ENCODE peak calls at places on chromosomes 3 and 15, in ten cellular contexts. O is effector CD4-positive, alpha-beta T cell; H is naive thymus-derived CD4-positive, alpha-beta T cell; F is NAMALWA; Y is pancreas; S is iPS DF 19.7; B is pons; R is endothelial cell; A is ecto neural progenitor cell; X is anterior cingulate cortex. J is an unnamed sample.

GRCh38 chr15:75809986-75810750 is 33.1 kb upstream of the UBE2Q2 start:
- DNase-seq in S (no peak), F (peak), X (no peak), R (no peak), Y (no peak), O (no peak), B (no peak), H (peak), A (no peak), J (peak)

GRCh38 chr15:97759363-97759762 is 201.1 kb upstream of the ARRDC4 start:
- DNase-seq in B (no peak), Y (no peak), A (no peak), R (no peak), O (no peak), F (no peak), X (no peak), S (no peak), H (no peak), J (no peak)

GRCh38 chr3:81484532-81484931 is 276.9 kb downstream of the GBE1 start:
- DNase-seq in A (no peak), S (no peak), O (no peak), Y (no peak), R (no peak), X (no peak), H (no peak), F (no peak), B (no peak), J (no peak)

GRCh38 chr15:89893027-89893426 is 767 bp downstream of the AP3S2 start:
- DNase-seq in F (no peak), O (no peak), S (no peak), A (no peak), R (no peak), H (no peak), X (no peak), B (no peak), Y (no peak), J (no peak)

GRCh38 chr3:27900316-27900715 is 178.2 kb upstream of the EOMES start:
- DNase-seq in A (no peak), F (no peak), S (no peak), Y (no peak), X (no peak), O (no peak), H (no peak), R (no peak), B (no peak), J (no peak)

GRCh38 chr3:12479919-12480425 is 4.3 kb upstream of the TSEN2 start:
- DNase-seq in O (no peak), R (peak), A (peak), Y (no peak), S (peak), F (peak), B (peak), H (peak), X (no peak), J (peak)

GRCh38 chr15:32135326-32135725 is 105.0 kb downstream of the CHRNA7 start:
- DNase-seq in H (no peak), X (no peak), O (no peak), Y (no peak), S (no peak), B (no peak), R (no peak), A (no peak), F (no peak), J (no peak)

GRCh38 chr3:166444336-166444735 is 607.1 kb upstream of the BCHE start:
- DNase-seq in R (no peak), Y (no peak), O (no peak), X (no peak), B (no peak), H (no peak), F (no peak), S (no peak), A (no peak), J (no peak)

GRCh38 chr3:132657869-132658747 is 1.5 kb downstream of the ACAD11 start:
- DNase-seq in H (no peak), R (no peak), F (no peak), B (no peak), A (no peak), O (no peak), Y (no peak), X (no peak), S (no peak), J (no peak)